ENCODE peak calls at places on chromosomes 7 and 10, in four cellular contexts. E, M, C and B are unnamed samples.

GRCh38 chr10:5544216-5544805 is 19.6 kb downstream of the CALML3 start:
- DNase-seq in E (no peak), M (no peak), C (no peak), B (no peak)

GRCh38 chr7:28017372-28017771 is 163.2 kb downstream of the JAZF1 start:
- DNase-seq in E (no peak), M (peak; percentile 55), C (no peak), B (peak; percentile 71)

GRCh38 chr7:84247591-84247990 is 53.0 kb upstream of the SEMA3A start:
- DNase-seq in M (peak; percentile 53), C (no peak), E (no peak), B (peak; percentile 11)

GRCh38 chr7:35846816-35847412 is 46.1 kb downstream of the SEPTIN7 start:
- DNase-seq in C (no peak), E (no peak), M (no peak), B (no peak)

GRCh38 chr7:135879238-135879637 is 97.9 kb downstream of the MTPN start:
- DNase-seq in M (peak; percentile 71), E (no peak), C (no peak), B (peak; percentile 32)

GRCh38 chr10:62335326-62335725 is 38.8 kb upstream of the ZNF365 start:
- DNase-seq in E (no peak), M (peak; percentile 49), C (no peak), B (peak; percentile 59)

GRCh38 chr10:44930904-44931620 is 19.9 kb downstream of the TMEM72 start:
- DNase-seq in C (no peak), E (no peak), M (no peak), B (no peak)

GRCh38 chr10:73163096-73163495 is 4.7 kb downstream of the ECD start:
- DNase-seq in C (no peak), E (no peak), M (no peak), B (no peak)

GRCh38 chr10:133141963-133142350 is 18.1 kb upstream of the KNDC1 start:
- DNase-seq in M (no peak), C (no peak), E (no peak), B (no peak)

GRCh38 chr7:151447312-151447711 is 7.4 kb upstream of the CRYGN start:
- DNase-seq in C (no peak), M (no peak), E (no peak), B (no peak)

GRCh38 chr10:95635319-95635733 is 21.2 kb downstream of the ALDH18A1 start:
- DNase-seq in M (no peak), C (no peak), E (no peak), B (no peak)

GRCh38 chr10:102642553-102643345 is 1.5 kb upstream of the TRIM8 start:
- DNase-seq in C (no peak), M (no peak), E (peak; percentile 68), B (peak; percentile 66)

GRCh38 chr7:9488555-9488954 is 1055.1 kb downstream of the NXPH1 start:
- DNase-seq in M (peak; percentile 88), E (no peak), C (peak; percentile 38), B (peak; percentile 90)

GRCh38 chr7:128708235-128708634 is 30.9 kb upstream of the CALU start:
- DNase-seq in C (no peak), M (no peak), E (no peak), B (no peak)

GRCh38 chr7:42064534-42064933 is 172.5 kb downstream of the GLI3 start:
- DNase-seq in M (no peak), E (no peak), C (no peak), B (no peak)

GRCh38 chr10:96922978-96923948 is 91.2 kb downstream of the LCOR start:
- DNase-seq in C (no peak), E (no peak), M (no peak), B (no peak)

GRCh38 chr7:12257582-12257981 is 46.5 kb downstream of the TMEM106B start:
- DNase-seq in M (peak; percentile 56), E (no peak), C (no peak), B (peak; percentile 59)

GRCh38 chr7:5428470-5429252 is 5.0 kb upstream of the TNRC18 start:
- DNase-seq in C (peak; percentile 79), M (no peak), E (no peak), B (no peak)

GRCh38 chr10:43110318-43111071 is 27.8 kb upstream of the CSGALNACT2 start:
- DNase-seq in C (no peak), M (no peak), E (no peak), B (no peak)

GRCh38 chr10:116613486-116613885 is 7.3 kb upstream of the PNLIPRP2 start:
- DNase-seq in E (no peak), M (no peak), C (no peak), B (no peak)

GRCh38 chr10:50224330-50224952 is 26.9 kb downstream of the ASAH2 start:
- DNase-seq in E (no peak), M (peak; percentile 56), C (peak; percentile 19), B (peak; percentile 70)

GRCh38 chr7:46786221-46786951 is 795.5 kb downstream of the TNS3 start:
- DNase-seq in M (no peak), C (no peak), E (no peak), B (peak; percentile 69)

GRCh38 chr7:148939128-148939747 is 55.1 kb upstream of the EZH2 start:
- DNase-seq in C (no peak), E (no peak), M (no peak), B (no peak)

GRCh38 chr10:112562803-112563663 is 116.0 kb downstream of the VTI1A start:
- DNase-seq in C (no peak), M (no peak), E (no peak), B (no peak)

GRCh38 chr10:86538547-86538946 is 17.0 kb upstream of the WAPL start:
- DNase-seq in E (no peak), M (no peak), C (no peak), B (peak; percentile 37)

GRCh38 chr10:98217793-98218192 is 50.2 kb downstream of the LOXL4 start:
- DNase-seq in E (no peak), C (no peak), M (no peak), B (no peak)

GRCh38 chr7:13920053-13920697 is 69.3 kb downstream of the ETV1 start:
- DNase-seq in M (peak; percentile 99), C (peak; percentile 94), E (no peak), B (peak; percentile 100)

GRCh38 chr7:154503962-154504550 is 451.9 kb downstream of the DPP6 start:
- DNase-seq in E (no peak), M (peak; percentile 13), C (peak; percentile 5), B (peak; percentile 20)